ENCODE peak calls at places on chromosomes 6 and 20, in four cellular contexts. U, I, P and F are unnamed samples.

GRCh38 chr6:53359843-53360834 is 11.4 kb upstream of the ELOVL5 start:
- DNase-seq in U (no peak), I (no peak), P (no peak), F (peak; percentile 69)

GRCh38 chr6:28555136-28555535 is 29.5 kb downstream of the GPX5 start:
- DNase-seq in U (no peak), I (no peak), P (no peak), F (no peak)

GRCh38 chr6:55892749-55893357 is 17.5 kb upstream of the BMP5 start:
- DNase-seq in U (no peak), I (no peak), P (no peak), F (peak; percentile 90)

GRCh38 chr6:21005816-21006553 is 471.7 kb downstream of the CDKAL1 start:
- DNase-seq in U (no peak), I (no peak), P (no peak), F (no peak)

GRCh38 chr6:39791850-39792500 is at the start of gene DAAM2:
- DNase-seq in U (peak; percentile 42), I (no peak), P (peak; percentile 76), F (peak; percentile 42)

GRCh38 chr20:41287327-41287726 is 30.2 kb downstream of the ZHX3 start:
- DNase-seq in U (no peak), I (no peak), P (no peak), F (no peak)

GRCh38 chr6:106527979-106528378 is 101.3 kb downstream of the RTN4IP1 start:
- DNase-seq in U (no peak), I (no peak), P (no peak), F (no peak)

GRCh38 chr6:150406948-150407347 is 38.1 kb downstream of the IYD start:
- DNase-seq in U (no peak), I (no peak), P (no peak), F (no peak)

GRCh38 chr6:33700391-33701050 is 11.0 kb downstream of the UQCC2 start:
- DNase-seq in U (peak; percentile 50), I (peak; percentile 72), P (peak; percentile 82), F (peak; percentile 94)

GRCh38 chr6:53544050-53544499 is 826 bp downstream of the GCLC start:
- DNase-seq in U (no peak), I (no peak), P (no peak), F (no peak)

GRCh38 chr6:20946037-20946436 is 411.8 kb downstream of the CDKAL1 start:
- DNase-seq in U (no peak), I (no peak), P (peak; percentile 21), F (peak; percentile 52)